ENCODE peak calls at places on chromosomes 3 and 15, in five cellular contexts. V is IMR-90, U is H9, E is mesenchymal stem cell, S is neuronal stem cell. G is an unnamed sample.

GRCh38 chr3:183534249-183534648 is 21.3 kb downstream of the KLHL6 start:
- DNase-seq in V (peak), U (no peak), E (peak), S (no peak), G (no peak)

GRCh38 chr3:38601971-38602550 is 47.4 kb downstream of the SCN5A start:
- DNase-seq in V (no peak), U (no peak), E (no peak), S (no peak), G (peak)

GRCh38 chr3:46579756-46580286 is 13.7 kb upstream of the LRRC2 start:
- DNase-seq in V (no peak), U (no peak), E (no peak), S (no peak), G (no peak)

GRCh38 chr15:62391565-62392262 is 226.6 kb upstream of the C2CD4B start:
- DNase-seq in V (peak), U (peak), E (peak), S (peak), G (peak)

GRCh38 chr15:52745326-52746161 is 44.6 kb downstream of the ONECUT1 start:
- DNase-seq in V (no peak), U (peak), E (no peak), S (no peak), G (peak)

GRCh38 chr3:81472600-81473362 is 288.7 kb downstream of the GBE1 start:
- DNase-seq in V (no peak), U (no peak), E (no peak), S (no peak), G (peak)

GRCh38 chr3:4978259-4978965 is 825 bp upstream of the BHLHE40 start:
- DNase-seq in V (peak), U (peak), E (peak), S (no peak), G (peak)

GRCh38 chr15:39629376-39629775 is 48.5 kb downstream of the THBS1 start:
- DNase-seq in V (peak), U (no peak), E (peak), S (no peak), G (no peak)

GRCh38 chr3:42229266-42229941 is 36.6 kb downstream of the CCK start:
- DNase-seq in V (no peak), U (no peak), E (no peak), S (no peak), G (no peak)

GRCh38 chr15:31338879-31339557 is 12.4 kb downstream of the KLF13 start:
- DNase-seq in V (peak), U (peak), E (peak), S (no peak), G (peak)

GRCh38 chr3:23900744-23901143 is 16.0 kb downstream of the NKIRAS1 start:
- DNase-seq in V (peak), U (no peak), E (peak), S (no peak), G (no peak)

GRCh38 chr15:27903405-27903804 is 195.7 kb downstream of the OCA2 start:
- DNase-seq in V (no peak), U (no peak), E (no peak), S (no peak), G (no peak)

GRCh38 chr3:8565376-8565775 is 63.8 kb downstream of the LMCD1 start:
- DNase-seq in V (no peak), U (no peak), E (no peak), S (no peak), G (no peak)

GRCh38 chr3:40582401-40583027 is 57.8 kb downstream of the ZNF621 start:
- DNase-seq in V (no peak), U (no peak), E (no peak), S (no peak), G (no peak)

GRCh38 chr3:58607816-58608215 is 30.6 kb upstream of the FAM107A start:
- DNase-seq in V (no peak), U (no peak), E (no peak), S (no peak), G (no peak)

GRCh38 chr3:142586803-142587406 is 8.4 kb upstream of the ATR start:
- DNase-seq in V (peak), U (peak), E (peak), S (peak), G (peak)

GRCh38 chr3:46353639-46354410 is at the start of gene CCR2:
- DNase-seq in V (no peak), U (no peak), E (no peak), S (no peak), G (no peak)

GRCh38 chr15:38520035-38520434 is 44.6 kb downstream of the RASGRP1 start:
- DNase-seq in V (no peak), U (no peak), E (no peak), S (no peak), G (no peak)

GRCh38 chr3:39150170-39150802 is 3.1 kb downstream of the CSRNP1 start:
- DNase-seq in V (no peak), U (no peak), E (no peak), S (no peak), G (no peak)

GRCh38 chr3:12287727-12288465 is 974 bp upstream of the PPARG start:
- DNase-seq in V (no peak), U (peak), E (peak), S (peak), G (peak)

GRCh38 chr3:15629860-15630597 is 28.5 kb downstream of the BTD start:
- DNase-seq in V (peak), U (peak), E (peak), S (peak), G (peak)

GRCh38 chr15:28105793-28106192 is 6.7 kb upstream of the OCA2 start:
- DNase-seq in V (no peak), U (peak), E (no peak), S (no peak), G (no peak)

GRCh38 chr15:63079938-63080626 is 37.5 kb downstream of the TPM1 start:
- DNase-seq in V (peak), U (no peak), E (peak), S (no peak), G (peak)

GRCh38 chr3:29520764-29521163 is 239.9 kb downstream of the RBMS3 start:
- DNase-seq in V (no peak), U (no peak), E (no peak), S (no peak), G (no peak)

GRCh38 chr3:183664913-183665381 is 29.5 kb downstream of the KLHL24 start:
- DNase-seq in V (peak), U (no peak), E (peak), S (no peak), G (no peak)

GRCh38 chr15:89088605-89089315 is 504 bp downstream of the ABHD2 start:
- DNase-seq in V (peak), U (no peak), E (peak), S (no peak), G (no peak)

GRCh38 chr15:56537881-56538280 is 72.9 kb upstream of the MNS1 start:
- DNase-seq in V (no peak), U (no peak), E (no peak), S (no peak), G (peak)

GRCh38 chr3:154678271-154678670 is 248.3 kb upstream of the GPR149 start:
- DNase-seq in V (no peak), U (no peak), E (no peak), S (no peak), G (no peak)

GRCh38 chr3:118538187-118538586 is 496.5 kb downstream of the IGSF11 start:
- DNase-seq in V (no peak), U (no peak), E (no peak), S (no peak), G (no peak)

GRCh38 chr3:118544458-118544857 is 490.2 kb downstream of the IGSF11 start:
- DNase-seq in V (no peak), U (peak), E (no peak), S (no peak), G (peak)

GRCh38 chr3:118543823-118544222 is 490.8 kb downstream of the IGSF11 start:
- DNase-seq in V (no peak), U (no peak), E (no peak), S (no peak), G (no peak)

GRCh38 chr3:118540826-118541225 is 493.8 kb downstream of the IGSF11 start:
- DNase-seq in V (no peak), U (no peak), E (no peak), S (no peak), G (no peak)

DNA sequence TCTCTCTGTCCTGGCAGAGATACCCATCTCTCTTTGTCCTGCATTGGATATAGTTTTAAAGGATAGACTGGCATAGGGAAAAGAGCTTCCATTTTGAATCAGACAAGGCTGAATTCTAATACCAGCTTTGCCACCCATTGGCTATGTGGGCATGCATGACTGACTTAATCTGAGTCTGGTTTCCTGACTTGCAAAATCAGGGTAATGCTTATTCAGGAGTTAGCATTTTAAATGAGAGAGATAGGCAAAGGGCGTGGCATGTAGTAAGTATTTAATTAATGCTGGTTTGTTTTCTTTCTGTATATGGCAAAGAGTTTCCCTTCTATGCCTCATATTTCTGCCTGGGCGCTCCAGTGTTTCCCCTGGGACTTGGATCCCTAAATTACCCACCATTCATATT is 492.9 kb downstream of the IGSF11 start:
- DNase-seq in V (no peak), U (no peak), E (no peak), S (no peak), G (no peak)
- H3K27ac ChIP-seq in V (no peak), U (no peak), E (no peak), S (no peak), G (no peak)

GRCh38 chr15:60022379-60022741 is 18.2 kb downstream of the FOXB1 start:
- DNase-seq in V (no peak), U (no peak), E (no peak), S (no peak), G (peak)

GRCh38 chr15:60017538-60018199 is 13.6 kb downstream of the FOXB1 start:
- DNase-seq in V (no peak), U (no peak), E (no peak), S (no peak), G (no peak)

GRCh38 chr15:60026555-60026954 is 22.4 kb downstream of the FOXB1 start:
- DNase-seq in V (no peak), U (no peak), E (no peak), S (no peak), G (no peak)

GRCh38 chr15:60020736-60021135 is 16.6 kb downstream of the FOXB1 start:
- DNase-seq in V (no peak), U (no peak), E (no peak), S (no peak), G (peak)

DNA sequence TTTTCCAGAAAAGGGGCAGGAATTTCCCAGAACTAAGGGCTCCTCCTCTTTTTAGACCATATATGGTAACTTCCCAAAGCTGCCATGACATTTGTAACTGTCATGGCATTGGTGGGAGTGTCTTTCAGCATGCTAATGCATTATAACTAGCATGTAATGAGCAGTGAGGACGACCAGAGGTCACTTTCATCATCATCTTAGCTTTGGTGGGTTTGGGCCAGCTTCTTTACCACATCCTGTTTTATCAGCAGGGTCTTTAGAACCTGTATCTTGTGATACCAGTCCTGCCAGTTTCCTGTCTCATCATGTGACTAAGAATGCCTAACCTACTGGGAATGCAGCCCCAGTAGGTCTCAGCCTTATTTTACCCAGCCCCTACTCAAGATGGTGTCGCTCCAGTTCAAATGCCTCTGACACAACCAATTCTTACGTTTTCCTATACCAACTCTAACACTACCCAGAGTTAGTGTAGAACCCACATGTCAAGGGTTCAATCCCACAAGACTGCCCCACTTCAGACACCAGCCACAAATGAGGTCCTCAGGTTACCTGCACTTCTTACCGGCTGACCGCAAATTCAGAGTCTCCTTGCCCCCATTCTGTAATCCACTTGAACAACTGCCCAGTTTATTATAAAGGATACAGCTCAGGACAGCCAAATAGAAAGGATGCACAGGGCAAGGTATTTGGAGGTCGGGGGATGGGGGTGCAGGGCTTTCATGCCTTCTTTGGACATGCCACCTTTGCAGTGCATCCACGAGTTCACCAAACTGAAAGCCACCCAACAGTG is 17.7 kb downstream of the FOXB1 start:
- DNase-seq in V (no peak), U (no peak), E (no peak), S (no peak), G (peak)
- H3K18ac ChIP-seq in V (no peak), U (peak), E (no peak), S (no peak), G (no peak)

DNA sequence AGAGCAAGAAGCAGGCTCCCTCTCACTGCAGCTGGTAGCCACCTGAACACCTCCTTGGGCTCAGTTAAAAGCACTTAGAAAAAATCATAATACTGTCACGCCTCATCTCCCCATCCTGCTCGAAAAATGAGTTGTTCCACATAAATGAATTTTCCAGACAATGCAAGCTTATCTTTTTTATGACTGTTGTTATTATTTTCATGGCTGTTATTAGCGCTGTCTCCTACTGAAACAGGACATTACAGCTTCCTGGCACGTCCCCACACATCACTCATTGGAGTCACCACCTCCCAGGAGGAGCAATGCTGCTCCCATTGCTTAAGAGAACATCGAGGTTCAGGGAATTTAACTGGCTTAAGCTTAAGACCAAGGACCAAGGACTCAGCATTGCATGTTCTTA is 26.5 kb downstream of the CCDC33 start:
- DNase-seq in V (no peak), U (no peak), E (no peak), S (no peak), G (no peak)
- H2BK15ac ChIP-seq in V (no peak), U (no peak), E (no peak), S (no peak), G (no peak)

DNA sequence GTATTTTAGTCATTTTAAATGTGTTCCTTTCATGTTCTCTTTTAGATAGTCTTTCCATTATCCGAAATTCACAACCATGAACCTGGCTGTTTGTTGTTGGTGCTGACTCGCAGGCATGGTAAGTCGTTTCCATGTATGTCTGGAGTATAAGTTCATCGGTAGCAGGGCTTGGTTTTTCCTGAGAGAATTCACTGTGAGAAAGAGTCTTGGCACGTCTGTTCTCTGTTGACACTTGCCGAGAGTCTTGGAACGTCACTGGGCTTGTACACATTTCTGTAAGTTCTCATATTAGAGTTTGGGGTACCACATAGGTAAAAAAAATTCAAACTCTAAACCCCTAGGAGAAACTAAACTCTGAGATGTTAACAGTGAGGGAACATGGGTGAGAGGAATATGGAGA is 29.4 kb upstream of the EIF4A2 start:
- DNase-seq in V (no peak), U (no peak), E (no peak), S (no peak), G (no peak)
- H3K27ac ChIP-seq in V (no peak), U (no peak), E (no peak), S (no peak), G (no peak)

GRCh38 chr15:77738441-77739437 is 106.0 kb upstream of the LINGO1 start:
- DNase-seq in V (no peak), U (peak), E (no peak), S (no peak), G (no peak)
- H3K18ac ChIP-seq in V (no peak), U (no peak), E (no peak), S (peak), G (no peak)

GRCh38 chr15:73796266-73796939 is 43.3 kb upstream of the INSYN1 start:
- DNase-seq in V (no peak), U (no peak), E (no peak), S (no peak), G (no peak)

GRCh38 chr15:73797366-73798158 is 44.4 kb upstream of the INSYN1 start:
- DNase-seq in V (no peak), U (no peak), E (no peak), S (no peak), G (no peak)

GRCh38 chr15:73802336-73803105 is 49.4 kb upstream of the INSYN1 start:
- DNase-seq in V (no peak), U (no peak), E (no peak), S (no peak), G (no peak)

GRCh38 chr15:73800662-73801345 is 47.7 kb upstream of the INSYN1 start:
- DNase-seq in V (peak), U (no peak), E (peak), S (no peak), G (no peak)

DNA sequence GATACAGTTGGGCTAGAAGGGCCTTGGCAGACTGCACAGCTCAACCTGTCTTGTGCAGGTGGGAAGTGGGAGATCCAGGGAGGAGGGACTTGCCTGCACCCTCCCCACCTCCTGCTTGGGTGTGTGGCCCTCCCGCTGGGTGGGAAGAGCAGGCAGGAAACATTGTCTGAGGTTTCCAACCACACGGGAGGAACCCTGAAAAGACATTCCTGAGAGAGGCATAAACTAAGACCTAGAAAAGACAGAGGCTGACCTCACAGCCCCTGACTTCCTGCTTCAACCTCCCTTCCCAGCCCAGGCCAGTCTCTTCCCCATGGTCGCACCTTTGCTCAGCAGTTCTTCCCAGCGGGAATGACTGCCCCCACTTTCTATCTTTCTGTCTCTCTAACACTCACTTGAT is 46.3 kb upstream of the INSYN1 start:
- DNase-seq in V (peak), U (no peak), E (peak), S (no peak), G (peak)
- H2BK15ac ChIP-seq in V (no peak), U (no peak), E (no peak), S (no peak), G (no peak)

GRCh38 chr3:30683769-30684168 is 77.4 kb downstream of the TGFBR2 start:
- DNase-seq in V (no peak), U (no peak), E (no peak), S (no peak), G (no peak)

GRCh38 chr3:30679045-30679444 is 72.6 kb downstream of the TGFBR2 start:
- DNase-seq in V (no peak), U (no peak), E (no peak), S (no peak), G (no peak)

GRCh38 chr3:30680789-30681188 is 74.4 kb downstream of the TGFBR2 start:
- DNase-seq in V (no peak), U (no peak), E (peak), S (peak), G (no peak)

GRCh38 chr3:30682434-30683155 is 76.2 kb downstream of the TGFBR2 start:
- DNase-seq in V (no peak), U (no peak), E (no peak), S (no peak), G (no peak)

GRCh38 chr3:30681276-30682211 is 75.1 kb downstream of the TGFBR2 start:
- DNase-seq in V (peak), U (no peak), E (peak), S (peak), G (no peak)
- H3K27ac ChIP-seq in V (peak), U (no peak), E (no peak), S (peak), G (no peak)

GRCh38 chr3:26422415-26422814 is 200.2 kb upstream of the LRRC3B start:
- DNase-seq in V (no peak), U (no peak), E (no peak), S (no peak), G (no peak)
- H3K18ac ChIP-seq in V (no peak), U (no peak), E (no peak), S (no peak), G (no peak)